ENCODE peak calls at places on chromosomes 11 and 22, in nine cellular contexts. D, K, B, G, T, Y, P, N and W are unnamed samples.

GRCh38 chr11:76670475-76671235 is at the start of gene LRRC32:
- DNase-seq in T (no peak), K (peak; percentile 57), D (peak; percentile 67), P (peak; percentile 73), G (peak; percentile 22), N (no peak), Y (no peak), B (peak; percentile 69), W (peak; percentile 62)

GRCh38 chr11:78656984-78657383 is 82.3 kb upstream of the NARS2 start:
- DNase-seq in N (no peak), K (no peak), P (no peak), Y (no peak), T (no peak), B (no peak), D (no peak), G (no peak), W (no peak)

GRCh38 chr11:70456921-70457532 is 58.7 kb downstream of the CTTN start:
- DNase-seq in P (no peak), K (no peak), T (no peak), B (no peak), N (no peak), G (no peak), D (no peak), Y (no peak), W (no peak)

GRCh38 chr22:49828599-49828965 is 909 bp upstream of the BRD1 start:
- DNase-seq in N (no peak), Y (no peak), T (no peak), B (no peak), P (no peak), K (no peak), G (no peak), D (no peak), W (no peak)

GRCh38 chr11:95711162-95711944 is 78.2 kb downstream of the FAM76B start:
- DNase-seq in K (no peak), P (no peak), Y (no peak), D (no peak), G (no peak), N (no peak), B (peak; percentile 45), T (no peak), W (no peak)

GRCh38 chr11:34449013-34449412 is 10.3 kb downstream of the CAT start:
- DNase-seq in K (no peak), P (no peak), B (no peak), N (no peak), T (no peak), G (no peak), D (no peak), Y (no peak), W (no peak)

GRCh38 chr22:39689421-39689820 is 118.9 kb downstream of the CACNA1I start:
- DNase-seq in N (no peak), Y (no peak), P (no peak), G (no peak), B (no peak), K (no peak), D (no peak), T (no peak), W (no peak)

GRCh38 chr11:83521647-83522596 is 235.8 kb upstream of the CCDC90B start:
- DNase-seq in P (peak; percentile 59), G (peak; percentile 29), K (peak; percentile 38), Y (peak; percentile 24), B (no peak), N (no peak), T (no peak), D (peak; percentile 7), W (peak; percentile 76)

GRCh38 chr11:2104524-2105440 is 34.4 kb downstream of the IGF2 start:
- DNase-seq in N (no peak), Y (no peak), B (peak; percentile 9), T (no peak), D (no peak), P (no peak), G (no peak), K (no peak), W (no peak)

GRCh38 chr11:128796275-128796674 is 70.8 kb downstream of the KCNJ1 start:
- DNase-seq in K (no peak), B (no peak), T (no peak), P (no peak), D (no peak), G (no peak), N (no peak), Y (no peak), W (no peak)

GRCh38 chr22:39244496-39245129 is at the start of gene PDGFB:
- DNase-seq in T (peak; percentile 77), G (no peak), D (no peak), N (no peak), P (no peak), Y (no peak), K (no peak), B (no peak), W (peak; percentile 52)

GRCh38 chr11:83093634-83094033 is 21.9 kb upstream of the RAB30 start:
- DNase-seq in G (no peak), P (no peak), N (no peak), B (no peak), T (no peak), D (no peak), K (no peak), Y (no peak), W (no peak)

GRCh38 chr11:1207451-1208360 is 15.2 kb upstream of the MUC5B start:
- DNase-seq in T (no peak), G (no peak), B (no peak), K (peak; percentile 7), Y (no peak), D (no peak), N (no peak), P (no peak), W (no peak)

GRCh38 chr22:22877523-22878210 is 9.9 kb upstream of the IGLL5 start:
- DNase-seq in D (peak; percentile 85), B (peak; percentile 30), P (peak; percentile 89), K (peak; percentile 85), Y (peak; percentile 40), T (peak; percentile 30), G (peak; percentile 33), N (peak; percentile 79), W (peak; percentile 89)

GRCh38 chr11:80718611-80719291 is 1277.9 kb upstream of the TENM4 start:
- DNase-seq in T (no peak), N (no peak), D (no peak), B (no peak), G (no peak), K (no peak), Y (no peak), P (no peak), W (no peak)

GRCh38 chr22:37930270-37930951 is 23.0 kb downstream of the C22orf23 start:
- DNase-seq in D (no peak), N (no peak), T (no peak), P (peak; percentile 76), G (no peak), B (no peak), Y (no peak), K (peak; percentile 36), W (peak; percentile 61)

GRCh38 chr11:40280161-40281054 is 1179.0 kb downstream of the LRRC4C start:
- DNase-seq in D (no peak), Y (no peak), G (peak; percentile 90), N (no peak), P (no peak), K (no peak), T (no peak), B (no peak), W (peak; percentile 18)

GRCh38 chr22:30634477-30635233 is 926 bp upstream of the SLC35E4 start:
- DNase-seq in D (peak; percentile 90), N (peak; percentile 89), B (peak; percentile 91), T (peak; percentile 78), Y (peak; percentile 54), G (peak; percentile 69), K (peak; percentile 92), P (peak; percentile 94), W (peak; percentile 91)

GRCh38 chr11:100903284-100903683 is 216.2 kb downstream of the ARHGAP42 start:
- DNase-seq in N (no peak), K (no peak), P (no peak), T (no peak), D (no peak), G (no peak), B (no peak), Y (no peak), W (no peak)

GRCh38 chr11:36840378-36840777 is 242.3 kb upstream of the RAG2 start:
- DNase-seq in K (no peak), G (no peak), B (no peak), P (no peak), N (no peak), Y (no peak), D (no peak), T (no peak), W (no peak)

GRCh38 chr11:56716379-56716854 is 17.5 kb downstream of the OR9G1 start:
- DNase-seq in D (no peak), B (no peak), Y (no peak), P (no peak), K (no peak), G (no peak), T (no peak), N (no peak), W (no peak)

GRCh38 chr11:3119141-3119821 is 45.8 kb downstream of the OSBPL5 start:
- DNase-seq in D (no peak), N (no peak), B (peak; percentile 7), Y (no peak), T (no peak), P (no peak), K (peak; percentile 5), G (no peak), W (no peak)

GRCh38 chr11:62497132-62497915 is 49.3 kb downstream of the AHNAK start:
- DNase-seq in Y (no peak), G (no peak), P (no peak), B (no peak), N (no peak), K (peak; percentile 43), T (peak; percentile 89), D (no peak), W (peak; percentile 78)

GRCh38 chr22:19779685-19780268 is 19.2 kb downstream of the TBX1 start:
- DNase-seq in G (no peak), B (no peak), P (no peak), K (peak; percentile 21), T (no peak), N (no peak), D (no peak), Y (no peak), W (no peak)